ENCODE peak calls at places on chromosomes 2 and 18, in five cellular contexts. J is GM23338, T is H1, H is HepG2, G is K562. E is an unnamed sample.

GRCh38 chr2:225599856-225600255 is 200.3 kb downstream of the NYAP2 start:
- DNase-seq in H (no peak), T (no peak), G (no peak), J (no peak), E (no peak)

GRCh38 chr18:25001803-25002202 is 350.2 kb downstream of the ZNF521 start:
- DNase-seq in G (no peak), J (no peak), H (no peak), T (no peak), E (peak)

GRCh38 chr2:118614856-118615255 is 232.6 kb downstream of the EN1 start:
- DNase-seq in H (no peak), G (no peak), J (no peak), T (no peak), E (no peak)

GRCh38 chr2:167756427-167756826 is 491.0 kb downstream of the STK39 start:
- DNase-seq in H (peak), J (peak), T (no peak), G (no peak), E (no peak)

GRCh38 chr2:86350751-86351150 is 13.3 kb upstream of the REEP1 start:
- DNase-seq in G (no peak), T (no peak), H (no peak), J (no peak), E (no peak)

GRCh38 chr18:46858290-46858689 is 59.0 kb downstream of the PIAS2 start:
- DNase-seq in J (no peak), G (no peak), T (no peak), H (no peak), E (no peak)

GRCh38 chr2:174748948-174749347 is 15.3 kb downstream of the CHRNA1 start:
- DNase-seq in T (peak), G (peak), J (peak), H (peak), E (peak)

GRCh38 chr2:43133708-43134570 is 92.5 kb downstream of the ZFP36L2 start:
- DNase-seq in G (no peak), J (no peak), T (no peak), H (no peak), E (no peak)

GRCh38 chr2:216372761-216373291 is 543 bp upstream of the MARCHF4 start:
- DNase-seq in J (no peak), T (no peak), H (no peak), G (no peak), E (peak)

GRCh38 chr2:118325556-118325955 is 237.3 kb downstream of the INSIG2 start:
- DNase-seq in G (no peak), T (no peak), J (no peak), H (no peak), E (no peak)

GRCh38 chr2:56464066-56464465 is 280.3 kb downstream of the CCDC85A start:
- DNase-seq in G (no peak), H (no peak), J (no peak), T (no peak), E (no peak)

GRCh38 chr2:62297642-62298010 is 101.7 kb downstream of the B3GNT2 start:
- DNase-seq in G (peak), J (peak), T (no peak), H (peak), E (no peak)

GRCh38 chr18:78390348-78390929 is 589.2 kb upstream of the SALL3 start:
- DNase-seq in G (no peak), J (no peak), H (no peak), T (no peak), E (no peak)

GRCh38 chr2:105557021-105557420 is 158.2 kb upstream of the FHL2 start:
- DNase-seq in H (no peak), G (no peak), J (no peak), T (no peak), E (peak)

GRCh38 chr2:23586691-23587090 is 201.7 kb downstream of the KLHL29 start:
- DNase-seq in G (no peak), J (no peak), H (no peak), T (no peak), E (no peak)

GRCh38 chr2:235851841-235852527 is 316.2 kb downstream of the GBX2 start:
- DNase-seq in H (no peak), G (no peak), T (no peak), J (peak), E (no peak)

GRCh38 chr2:120346667-120347358 is 877 bp downstream of the INHBB start:
- DNase-seq in J (peak), T (no peak), G (no peak), H (no peak), E (peak)

GRCh38 chr2:204611017-204611631 is 65.8 kb downstream of the PARD3B start:
- DNase-seq in H (peak), T (no peak), J (no peak), G (no peak), E (no peak)

GRCh38 chr2:177733-178132 is 86.1 kb downstream of the SH3YL1 start:
- DNase-seq in H (no peak), G (no peak), T (no peak), J (no peak), E (no peak)

GRCh38 chr2:231590614-231591013 is 2.0 kb upstream of the TEX44 start:
- DNase-seq in H (no peak), G (no peak), J (no peak), T (no peak), E (no peak)

GRCh38 chr2:68438455-68439303 is 28.4 kb downstream of the FBXO48 start:
- DNase-seq in G (no peak), J (no peak), H (no peak), T (no peak), E (no peak)

GRCh38 chr18:36601316-36601715 is 227.5 kb downstream of the TPGS2 start:
- DNase-seq in G (no peak), J (no peak), T (no peak), H (no peak), E (no peak)

GRCh38 chr2:126750506-126750905 is 94.5 kb downstream of the GYPC start:
- DNase-seq in T (no peak), J (no peak), G (no peak), H (no peak), E (no peak)

GRCh38 chr2:112703684-112704083 is 17.1 kb upstream of the NT5DC4 start:
- DNase-seq in T (no peak), G (no peak), H (no peak), J (no peak), E (no peak)

GRCh38 chr2:127623388-127624320 is 22.3 kb upstream of the GPR17 start:
- DNase-seq in J (no peak), G (no peak), T (no peak), H (no peak), E (no peak)

GRCh38 chr2:6290626-6291025 is 575.1 kb downstream of the CMPK2 start:
- DNase-seq in J (no peak), G (no peak), H (no peak), T (no peak), E (no peak)

GRCh38 chr2:202690321-202690900 is 55.6 kb downstream of the FAM117B start:
- DNase-seq in J (peak), T (no peak), H (no peak), G (no peak), E (peak)

GRCh38 chr2:102632380-102633175 is 13.2 kb downstream of the SLC9A2 start:
- DNase-seq in T (no peak), H (no peak), J (peak), G (no peak), E (no peak)

GRCh38 chr2:205947621-205948495 is 138.1 kb downstream of the INO80D start:
- DNase-seq in J (peak), G (peak), T (peak), H (peak), E (peak)

GRCh38 chr2:230671117-230671516 is 41.5 kb upstream of the CAB39 start:
- DNase-seq in H (no peak), J (no peak), T (no peak), G (no peak), E (no peak)

GRCh38 chr2:58664523-58665155 is 423.5 kb upstream of the FANCL start:
- DNase-seq in H (no peak), G (no peak), T (no peak), J (no peak), E (peak)

GRCh38 chr2:10375570-10376266 is 72.4 kb downstream of the ODC1 start:
- DNase-seq in J (no peak), G (no peak), H (no peak), T (no peak), E (no peak)

GRCh38 chr2:8853406-8853805 is 16.0 kb upstream of the KIDINS220 start:
- DNase-seq in T (no peak), G (peak), J (no peak), H (no peak), E (no peak)

GRCh38 chr2:164681009-164681408 is 59.7 kb upstream of the GRB14 start:
- DNase-seq in G (no peak), J (no peak), T (no peak), H (no peak), E (no peak)

GRCh38 chr2:60552096-60552850 is 1.2 kb downstream of the BCL11A start:
- DNase-seq in G (no peak), T (no peak), J (peak), H (no peak), E (peak)
- TF ChIP-seq EZH2 in G (no peak), T (no peak), J (no peak), H (peak), E (peak)

GRCh38 chr18:12369211-12369610 is 7.8 kb downstream of the AFG3L2 start:
- DNase-seq in T (no peak), H (no peak), G (no peak), J (no peak), E (no peak)
- H3K27ac ChIP-seq in T (no peak), H (no peak), G (no peak), J (no peak), E (no peak)

DNA sequence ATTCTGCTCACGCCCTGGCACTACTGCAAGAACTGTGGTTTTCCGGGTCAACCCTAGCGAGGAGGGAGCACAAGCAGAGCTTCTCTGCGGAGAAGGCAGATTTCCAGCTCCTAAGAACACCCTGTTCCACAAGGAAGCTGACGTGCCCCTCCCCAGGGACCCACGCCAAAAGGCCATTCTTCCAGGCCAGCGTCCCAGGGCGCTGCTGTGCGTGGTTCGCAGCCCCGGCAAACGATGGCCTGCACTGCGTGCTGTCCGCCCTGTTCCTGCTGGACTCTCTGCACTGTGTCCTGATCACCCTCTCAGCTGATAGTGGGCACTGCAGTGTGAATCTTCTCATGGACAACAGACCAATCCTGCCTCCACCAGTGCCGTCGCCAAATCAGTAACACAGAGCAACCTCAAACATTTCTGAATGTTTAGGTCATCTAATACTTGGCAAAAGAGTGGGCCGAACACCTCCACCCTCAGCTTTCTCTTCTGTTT is 49.1 kb downstream of the ADI1 start:
- DNase-seq in H (no peak), T (no peak), G (no peak), J (no peak), E (no peak)
- TF ChIP-seq POLR2AphosphoS5 in H (no peak), T (no peak), G (no peak), J (no peak), E (no peak)

GRCh38 chr2:54724560-54725342 is 1.3 kb downstream of the EML6 start:
- DNase-seq in H (no peak), J (peak), G (no peak), T (no peak), E (no peak)
- TF ChIP-seq EZH2 in H (no peak), J (no peak), G (no peak), T (peak), E (peak)

DNA sequence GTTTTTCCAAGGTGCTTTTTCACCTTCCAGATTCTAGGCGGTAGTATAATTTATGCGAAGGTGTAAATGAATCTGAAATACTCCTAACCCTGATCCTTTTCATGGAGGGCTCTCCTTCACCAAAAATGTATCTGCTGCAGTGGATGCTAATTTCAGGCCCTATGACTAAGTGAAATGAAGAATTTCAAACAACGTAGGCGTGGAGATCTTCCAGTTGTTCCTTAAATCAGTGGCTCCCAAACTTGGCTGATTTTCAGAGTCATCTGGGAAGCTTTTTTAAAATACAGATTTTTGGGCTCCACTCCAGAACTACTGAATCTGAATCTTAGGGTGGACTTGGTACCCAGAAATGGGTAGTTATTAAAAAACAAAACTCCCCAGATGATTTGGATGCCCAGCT is 5.5 kb downstream of the GCKR start:
- DNase-seq in T (no peak), G (no peak), H (no peak), J (no peak), E (no peak)
- H3K27ac ChIP-seq in T (no peak), G (no peak), H (no peak), J (no peak), E (no peak)